ENCODE peak calls at places on chromosomes 3 and 15, in six cellular contexts. B is left ventricle myocardium inferior; F is tibial nerve; I is IMR-90; L is sigmoid colon; Q is naive thymus-derived CD4-positive, alpha-beta T cell. C is an unnamed sample. For H3K36me3, the result is how much of the 10 kb centered on the place peaks cover.

GRCh38 chr3:16357698-16358097 is 92.7 kb downstream of the OXNAD1 start:
- DNase-seq in B (no peak), F (no peak), I (no peak), L (no peak), Q (no peak), C (no peak)

GRCh38 chr15:62360286-62360685 is 195.2 kb upstream of the C2CD4B start:
- DNase-seq in B (no peak), F (no peak), I (peak), L (no peak), Q (no peak), C (no peak)

GRCh38 chr15:48856947-48857346 is 21.0 kb upstream of the EID1 start:
- DNase-seq in B (no peak), F (no peak), I (peak), L (no peak), Q (no peak), C (no peak)

GRCh38 chr15:90222538-90222937 is 11.2 kb downstream of the CIB1 start:
- DNase-seq in B (no peak), F (no peak), I (no peak), L (no peak), Q (no peak), C (no peak)

GRCh38 chr3:81485444-81485865 is 276.0 kb downstream of the GBE1 start:
- DNase-seq in B (no peak), F (no peak), I (peak), L (no peak), Q (no peak), C (peak)

GRCh38 chr3:174620138-174620537 is 239.0 kb upstream of the NAALADL2 start:
- DNase-seq in B (no peak), F (no peak), I (no peak), L (no peak), Q (no peak), C (no peak)

GRCh38 chr3:18723426-18723825 is 298.3 kb upstream of the SATB1 start:
- DNase-seq in B (no peak), F (no peak), I (no peak), L (no peak), Q (no peak), C (no peak)

GRCh38 chr15:39145146-39145545 is 435.7 kb upstream of the THBS1 start:
- DNase-seq in B (no peak), F (no peak), I (no peak), L (no peak), Q (no peak), C (no peak)

GRCh38 chr15:43975750-43976149 is 148.9 kb downstream of the WDR76 start:
- DNase-seq in B (no peak), F (no peak), I (no peak), L (no peak), Q (no peak), C (no peak)

GRCh38 chr3:79564192-79564591 is 203.6 kb downstream of the ROBO1 start:
- DNase-seq in B (no peak), F (no peak), I (no peak), L (no peak), Q (no peak), C (no peak)

GRCh38 chr3:190012314-190012782 is 108.3 kb downstream of the P3H2 start:
- DNase-seq in B (no peak), F (no peak), I (peak), L (no peak), Q (no peak), C (no peak)

GRCh38 chr15:66287461-66288055 is 5.8 kb upstream of the DIS3L start:
- DNase-seq in B (no peak), F (no peak), I (peak), L (no peak), Q (peak), C (no peak)

GRCh38 chr3:102069211-102069662 is 219.9 kb downstream of the NFKBIZ start:
- DNase-seq in B (no peak), F (no peak), I (peak), L (no peak), Q (no peak), C (peak)

GRCh38 chr3:42256135-42256819 is 9.7 kb downstream of the CCK start:
- DNase-seq in B (no peak), F (no peak), I (peak), L (no peak), Q (no peak), C (no peak)

GRCh38 chr3:17632401-17633100 is 109.9 kb downstream of the TBC1D5 start:
- DNase-seq in B (no peak), F (no peak), I (peak), L (no peak), Q (no peak), C (peak)

GRCh38 chr3:149247929-149248691 is 26.5 kb upstream of the CP start:
- DNase-seq in B (no peak), F (no peak), I (peak), L (no peak), Q (no peak), C (no peak)

GRCh38 chr3:4995500-4996053 is 16.3 kb downstream of the BHLHE40 start:
- DNase-seq in B (no peak), F (no peak), I (peak), L (peak), Q (no peak), C (peak)

GRCh38 chr3:52822363-52822762 is 8.1 kb downstream of the ITIH4 start:
- DNase-seq in B (no peak), F (no peak), I (no peak), L (no peak), Q (no peak), C (no peak)

GRCh38 chr3:98972155-98972554 is 70.7 kb upstream of the DCBLD2 start:
- DNase-seq in B (no peak), F (no peak), I (peak), L (no peak), Q (no peak), C (peak)

GRCh38 chr3:138395865-138396751 is 38.3 kb upstream of the ESYT3 start:
- DNase-seq in B (peak), F (no peak), I (no peak), L (no peak), Q (no peak), C (no peak)

GRCh38 chr3:114848087-114848486 is 299.0 kb downstream of the ZBTB20 start:
- DNase-seq in B (no peak), F (no peak), I (no peak), L (peak), Q (no peak), C (no peak)

GRCh38 chr15:76293361-76293760 is 17.9 kb downstream of the ETFA start:
- DNase-seq in B (no peak), F (no peak), I (peak), L (no peak), Q (no peak), C (no peak)

GRCh38 chr15:63923993-63924950 is 90.5 kb upstream of the HERC1 start:
- DNase-seq in B (no peak), F (no peak), I (no peak), L (no peak), Q (no peak), C (no peak)

GRCh38 chr3:129927072-129927471 is 33.6 kb upstream of the TMCC1 start:
- DNase-seq in B (no peak), F (no peak), I (no peak), L (no peak), Q (no peak), C (peak)

GRCh38 chr3:151282921-151283320 is 4.6 kb upstream of the P2RY14 start:
- DNase-seq in B (no peak), F (no peak), I (peak), L (no peak), Q (peak), C (no peak)

GRCh38 chr15:88641959-88642452 is 3.2 kb downstream of the ISG20 start:
- DNase-seq in B (no peak), F (no peak), I (no peak), L (no peak), Q (no peak), C (no peak)
- H3K4me3 ChIP-seq in B (no peak), F (no peak), I (no peak), L (no peak), Q (no peak), C (no peak)

DNA sequence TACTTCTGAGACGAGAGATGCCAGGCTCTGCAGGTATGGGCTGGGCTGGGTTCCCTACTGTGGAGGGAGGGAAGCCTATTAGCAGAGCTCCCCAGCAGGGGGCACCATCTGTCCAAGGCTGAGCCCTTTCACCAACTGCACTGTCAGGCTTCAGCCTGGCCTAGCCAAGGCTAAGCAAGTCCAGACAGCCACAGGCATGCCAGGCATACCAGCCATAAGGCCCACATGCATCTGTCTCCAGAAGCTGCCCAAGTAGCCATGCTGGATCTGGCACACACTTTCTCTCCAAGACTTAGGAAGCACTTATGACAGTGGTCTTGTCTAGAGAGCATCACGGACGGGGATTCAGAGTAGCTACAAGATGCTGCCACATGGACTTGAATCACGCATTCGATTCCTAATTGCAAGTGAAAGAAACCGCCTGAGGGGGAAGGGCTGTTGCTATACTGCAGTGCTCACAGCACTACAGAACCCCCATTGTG is 28.3 kb downstream of the RUVBL1 start:
- DNase-seq in B (peak), F (peak), I (peak), L (peak), Q (peak), C (peak)
- H3K36me3 ChIP-seq in B (half or more), F (under half), I (under half), L (under half), Q (under half), C (half or more)

DNA sequence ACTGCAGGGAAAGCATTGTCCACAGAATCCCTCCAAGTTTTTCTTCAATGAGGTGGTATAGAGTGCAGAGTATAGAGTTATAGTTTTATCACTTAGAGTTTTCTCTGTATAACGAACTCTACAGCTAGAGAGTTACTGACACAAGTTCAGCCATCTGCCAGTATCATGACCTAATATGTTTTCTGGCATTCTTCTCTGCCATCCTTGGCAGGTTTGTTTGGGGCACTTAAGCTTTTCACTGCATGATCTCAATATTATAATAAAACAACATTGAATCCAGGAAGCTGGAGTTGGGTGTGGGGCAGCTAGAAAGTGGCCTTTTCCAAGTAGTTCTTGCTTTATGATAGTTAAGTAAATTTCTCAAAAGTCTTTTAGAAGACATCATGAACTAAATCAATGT is 743.5 kb upstream of the ARPP21 start:
- DNase-seq in B (no peak), F (no peak), I (no peak), L (no peak), Q (no peak), C (no peak)
- H3K4me3 ChIP-seq in B (no peak), F (no peak), I (no peak), L (no peak), Q (no peak), C (no peak)

DNA sequence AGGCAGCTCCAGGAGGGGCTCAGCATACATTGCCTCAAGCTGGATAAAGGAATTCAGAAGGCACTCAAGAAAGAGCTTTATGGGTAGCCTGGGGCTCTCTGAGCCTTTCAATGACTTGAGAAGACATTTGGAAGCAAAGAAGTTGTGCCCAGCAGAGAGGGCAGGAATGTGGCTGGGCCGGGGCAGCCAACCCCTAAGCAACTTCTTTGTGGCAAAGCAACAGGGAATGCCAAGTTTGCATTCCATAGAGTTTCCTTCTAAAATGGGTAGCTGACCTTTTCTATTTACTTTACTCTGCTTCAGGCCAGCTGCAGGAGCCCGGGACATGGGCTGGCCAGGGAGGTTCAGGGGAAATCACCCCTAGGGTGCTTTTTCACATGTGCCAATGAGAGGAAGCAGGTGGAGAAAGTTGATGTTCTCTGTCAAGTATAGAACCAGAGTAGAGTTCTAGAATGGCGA is 45.6 kb downstream of the CCDC12 start:
- DNase-seq in B (no peak), F (no peak), I (no peak), L (peak), Q (no peak), C (peak)
- H3K36me3 ChIP-seq in B (under half), F (under half), I (under half), L (under half), Q (under half), C (under half)

DNA sequence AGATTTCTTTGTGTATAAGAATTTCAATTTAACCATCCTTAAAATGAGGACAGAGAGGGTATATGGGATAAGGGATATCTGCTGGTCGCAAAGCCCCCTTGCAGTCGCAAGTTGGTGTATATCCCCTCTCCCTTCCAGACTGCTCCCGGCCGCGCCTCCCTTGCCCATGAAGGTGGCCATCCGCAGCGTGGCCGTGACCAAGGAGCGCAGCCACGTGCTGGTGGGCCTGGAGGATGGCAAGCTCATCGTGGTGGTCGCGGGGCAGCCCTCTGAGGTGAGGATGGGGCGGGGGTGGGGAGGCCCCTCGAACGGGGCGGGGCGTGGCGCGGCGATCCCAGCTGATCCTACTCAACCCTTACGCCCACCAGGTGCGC is 29.4 kb downstream of the NBEAL2 start:
- DNase-seq in B (no peak), F (no peak), I (no peak), L (no peak), Q (no peak), C (no peak)
- H3K4me3 ChIP-seq in B (peak), F (peak), I (peak), L (peak), Q (peak), C (no peak)

GRCh38 chr3:3141939-3142338 is 15.2 kb downstream of the TRNT1 start:
- DNase-seq in B (no peak), F (no peak), I (no peak), L (no peak), Q (no peak), C (no peak)
- H3K36me3 ChIP-seq in B (half or more), F (under half), I (under half), L (under half), Q (under half), C (under half)

C was measured in MG63.